ENCODE peak calls at places on chromosomes 3 and 15, in eight cellular contexts. P, X, J, M, T, H, D and G are unnamed samples.

GRCh38 chr3:81443948-81444347 is 317.5 kb downstream of the GBE1 start:
- DNase-seq in D (no peak), X (no peak), H (no peak), P (no peak), M (peak; percentile 74), J (no peak), T (peak; percentile 21), G (no peak)

GRCh38 chr3:55292360-55292759 is 194.7 kb downstream of the WNT5A start:
- DNase-seq in X (no peak), T (no peak), D (no peak), J (no peak), H (no peak), P (no peak), M (no peak), G (no peak)

GRCh38 chr3:12184541-12184940 is 25.8 kb upstream of the TIMP4 start:
- DNase-seq in H (no peak), T (no peak), J (no peak), M (no peak), P (no peak), D (peak; percentile 34), X (no peak), G (no peak)

GRCh38 chr3:53996153-53996861 is 104.6 kb upstream of the SELENOK start:
- DNase-seq in H (no peak), X (no peak), J (no peak), M (no peak), P (no peak), D (no peak), T (no peak), G (no peak)

GRCh38 chr3:22491326-22491725 is 711.8 kb upstream of the UBE2E2 start:
- DNase-seq in J (no peak), M (no peak), X (no peak), P (no peak), D (no peak), H (no peak), T (no peak), G (no peak)

GRCh38 chr3:170751083-170751893 is 118.7 kb downstream of the RPL22L1 start:
- DNase-seq in P (no peak), M (peak; percentile 95), T (peak; percentile 82), H (peak; percentile 60), J (peak; percentile 87), X (peak; percentile 73), D (peak; percentile 72), G (no peak)

GRCh38 chr3:61612211-61612995 is 51.0 kb downstream of the PTPRG start:
- DNase-seq in H (no peak), J (peak; percentile 23), P (no peak), T (peak; percentile 43), M (peak; percentile 31), X (no peak), D (no peak), G (no peak)

GRCh38 chr3:52339612-52340011 is 23.5 kb downstream of the DNAH1 start:
- DNase-seq in H (no peak), P (no peak), T (peak; percentile 87), J (peak; percentile 91), X (no peak), D (no peak), M (peak; percentile 92), G (no peak)

GRCh38 chr15:97615114-97615513 is 345.4 kb upstream of the ARRDC4 start:
- DNase-seq in T (no peak), M (no peak), X (no peak), D (no peak), J (no peak), P (no peak), H (no peak), G (no peak)

GRCh38 chr3:127734754-127735473 is 62.2 kb downstream of the ABTB1 start:
- DNase-seq in M (peak; percentile 95), H (no peak), D (no peak), T (peak; percentile 98), P (no peak), X (no peak), J (peak; percentile 87), G (no peak)

GRCh38 chr3:30319713-30320112 is 286.7 kb upstream of the TGFBR2 start:
- DNase-seq in D (peak; percentile 68), T (peak; percentile 57), M (peak; percentile 67), P (peak; percentile 34), H (no peak), J (peak; percentile 62), X (no peak), G (no peak)

GRCh38 chr3:166902374-166902773 is 477.7 kb downstream of the ZBBX start:
- DNase-seq in P (no peak), M (no peak), H (no peak), D (no peak), T (no peak), X (no peak), J (peak; percentile 24), G (no peak)

GRCh38 chr3:72968280-72968679 is 28.3 kb upstream of the PPP4R2 start:
- DNase-seq in D (no peak), X (no peak), M (no peak), T (no peak), H (peak; percentile 26), J (no peak), P (no peak), G (no peak)

DNA sequence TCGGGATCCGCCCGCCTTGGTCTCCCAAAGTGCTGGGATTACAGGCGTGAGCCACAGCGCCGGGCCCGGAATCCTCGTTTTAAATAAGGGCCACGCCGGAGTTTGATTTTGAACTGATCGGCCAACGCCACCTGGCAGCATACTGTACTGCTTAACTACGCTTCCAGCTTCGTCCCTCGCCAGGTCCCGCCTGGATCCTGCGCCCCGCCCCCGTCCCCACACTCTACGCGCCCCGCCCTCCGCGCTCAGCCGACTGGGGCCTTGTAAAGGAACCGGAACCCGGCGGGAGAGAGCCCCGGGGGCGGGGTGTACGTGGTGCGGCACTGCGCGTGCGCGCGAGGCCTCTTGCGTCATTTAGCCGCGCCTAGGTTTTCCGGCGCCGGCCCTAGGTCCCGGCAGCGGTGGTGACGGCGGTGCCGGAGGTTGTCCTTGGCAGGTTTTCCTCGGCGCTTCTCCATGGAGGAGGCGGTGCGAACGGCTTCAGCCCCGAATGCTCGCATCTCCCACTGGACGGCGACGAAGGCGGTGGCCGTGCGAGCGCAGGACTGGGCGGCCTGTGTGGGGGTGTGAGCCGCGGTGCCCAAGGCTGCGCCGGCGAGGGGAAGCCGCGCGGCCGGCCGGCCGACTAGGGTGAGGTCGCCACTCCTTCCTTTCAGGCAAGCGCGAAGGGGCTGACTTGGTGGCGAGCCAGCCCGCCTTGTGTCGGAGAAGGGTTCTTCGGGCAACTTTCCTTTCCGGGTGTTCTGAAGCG is at the start of gene NIPA2:
- DNase-seq in J (peak; percentile 98), H (peak; percentile 99), M (peak; percentile 99), X (peak; percentile 99), P (peak; percentile 99), D (peak; percentile 98), T (peak; percentile 97), G (peak; percentile 99)
- TF ChIP-seq CTCF in J (no peak), H (no peak), M (no peak), X (no peak), P (no peak), D (no peak), T (no peak), G (peak; percentile 15)

GRCh38 chr3:39065197-39065596 is 13.4 kb downstream of the WDR48 start:
- DNase-seq in J (peak; percentile 13), P (no peak), X (no peak), D (no peak), H (no peak), T (peak; percentile 60), M (peak; percentile 34), G (peak; percentile 15)
- TF ChIP-seq CTCF in J (peak; percentile 51), P (peak; percentile 14), X (no peak), D (no peak), H (no peak), T (peak; percentile 52), M (peak; percentile 54), G (peak; percentile 67)

DNA sequence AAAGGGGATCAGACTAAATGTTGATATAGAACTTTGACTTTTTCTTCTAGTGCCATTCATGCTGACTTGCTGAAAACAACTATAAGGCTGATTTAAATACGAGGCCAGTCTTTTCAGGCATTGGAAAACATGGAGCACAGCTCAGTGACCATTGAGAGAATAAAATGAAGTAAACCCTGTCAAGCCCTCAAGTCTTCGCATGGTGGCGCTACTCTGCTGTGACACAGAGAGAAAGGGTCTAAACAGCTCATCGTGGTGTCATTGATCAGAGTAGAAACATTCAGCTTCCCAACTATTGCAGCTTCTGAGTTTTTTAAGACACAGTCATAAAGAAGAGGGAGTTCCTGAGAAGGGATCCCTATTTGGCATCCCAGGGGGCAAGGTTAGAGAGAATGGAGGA is 716.2 kb downstream of the DIPK2A start:
- DNase-seq in D (no peak), M (peak; percentile 5), H (no peak), T (no peak), X (no peak), J (no peak), P (no peak), G (no peak)
- TF ChIP-seq CTCF in D (no peak), M (no peak), H (no peak), T (no peak), X (no peak), J (no peak), P (no peak), G (peak; percentile 38)

GRCh38 chr15:82124331-82125263 is 78.8 kb upstream of the MEX3B start:
- DNase-seq in P (no peak), D (no peak), M (no peak), X (no peak), T (no peak), H (no peak), J (no peak), G (no peak)
- TF ChIP-seq CTCF in P (no peak), D (no peak), M (no peak), X (no peak), T (no peak), H (no peak), J (no peak), G (no peak)

GRCh38 chr15:70426065-70426821 is 328.5 kb upstream of the TLE3 start:
- DNase-seq in D (no peak), T (peak; percentile 40), M (no peak), J (peak; percentile 39), P (no peak), H (no peak), X (no peak), G (no peak)

GRCh38 chr15:70423267-70423666 is 325.6 kb upstream of the TLE3 start:
- DNase-seq in P (no peak), M (no peak), X (no peak), D (no peak), J (no peak), H (no peak), T (no peak), G (no peak)

GRCh38 chr15:70427120-70427519 is 329.4 kb upstream of the TLE3 start:
- DNase-seq in H (no peak), X (no peak), J (peak; percentile 5), T (no peak), D (no peak), M (peak; percentile 12), P (no peak), G (no peak)

GRCh38 chr15:70422342-70422741 is 324.6 kb upstream of the TLE3 start:
- DNase-seq in M (no peak), P (no peak), T (no peak), J (no peak), D (no peak), X (no peak), H (no peak), G (no peak)

DNA sequence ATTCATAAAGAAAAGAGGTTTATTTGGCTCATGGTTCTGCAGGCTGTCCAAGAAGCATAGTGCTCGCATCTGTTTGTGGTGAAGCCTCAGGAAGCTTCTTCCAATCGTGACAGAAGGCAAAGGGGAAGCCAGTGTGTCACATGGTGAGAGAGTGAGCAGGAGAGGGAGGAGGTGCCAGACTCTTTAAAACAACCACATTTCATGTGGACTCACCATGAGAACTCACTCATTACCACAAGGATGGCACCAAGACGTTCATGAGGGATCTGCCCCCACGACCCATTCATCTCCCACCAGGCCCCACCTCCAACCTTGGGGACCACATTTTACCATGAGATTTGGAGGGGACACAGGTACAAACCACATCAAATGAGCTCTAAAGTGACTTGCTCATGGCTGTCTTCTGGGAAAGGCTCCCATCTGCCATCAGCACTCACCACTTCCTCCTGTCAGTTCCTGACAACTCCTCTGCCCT is 327.3 kb upstream of the TLE3 start:
- DNase-seq in D (no peak), H (no peak), X (no peak), T (no peak), M (no peak), J (no peak), P (no peak), G (no peak)
- TF ChIP-seq CTCF in D (no peak), H (no peak), X (no peak), T (no peak), M (no peak), J (no peak), P (no peak), G (no peak)